ENCODE peak calls at places on chromosomes 12 and 14, in six cellular contexts. Y is NCI-H1105, T is skeletal muscle cell, S is fibroblast of the aortic adventitia, A is erythroblast, E is NCI-H460. I is an unnamed sample.

GRCh38 chr12:48977290-48978281 is 536 bp upstream of the WNT1 start:
- DNase-seq in Y (no peak), A (peak; percentile 66), E (peak; percentile 46), T (no peak), S (no peak), I (no peak)

GRCh38 chr14:52244328-52244727 is 23.2 kb upstream of the PTGDR start:
- DNase-seq in S (no peak), Y (no peak), A (no peak), T (no peak), E (no peak), I (no peak)

GRCh38 chr14:92578511-92578910 is 64.9 kb downstream of the RIN3 start:
- DNase-seq in A (no peak), S (peak; percentile 62), E (no peak), Y (no peak), T (no peak), I (no peak)

GRCh38 chr12:89357297-89357730 is 5.0 kb upstream of the DUSP6 start:
- DNase-seq in A (no peak), T (no peak), Y (no peak), S (no peak), E (no peak), I (no peak)

GRCh38 chr14:98707522-98707921 is 564.5 kb downstream of the BCL11B start:
- DNase-seq in E (no peak), Y (no peak), S (no peak), A (no peak), T (no peak), I (no peak)

GRCh38 chr14:30115756-30116155 is 188.1 kb upstream of the PRKD1 start:
- DNase-seq in E (no peak), S (no peak), A (no peak), Y (no peak), T (no peak), I (no peak)

GRCh38 chr14:102819176-102819628 is 42.0 kb downstream of the TRAF3 start:
- DNase-seq in Y (no peak), S (no peak), T (no peak), E (no peak), A (no peak), I (no peak)

GRCh38 chr14:104588066-104588857 is 8.7 kb downstream of the C14orf180 start:
- DNase-seq in Y (no peak), A (no peak), E (no peak), T (no peak), S (no peak), I (no peak)

GRCh38 chr14:81589381-81590065 is 55.9 kb upstream of the SEL1L start:
- DNase-seq in S (no peak), E (no peak), A (peak; percentile 5), Y (no peak), T (no peak), I (no peak)

GRCh38 chr12:15842106-15842505 is 40.1 kb upstream of the STRAP start:
- DNase-seq in T (peak; percentile 91), E (no peak), Y (no peak), S (peak; percentile 91), A (no peak), I (no peak)

GRCh38 chr14:98555440-98555839 is 716.6 kb downstream of the BCL11B start:
- DNase-seq in T (no peak), A (no peak), Y (no peak), S (no peak), E (no peak), I (no peak)

GRCh38 chr12:15050664-15051063 is 77.8 kb downstream of the PDE6H start:
- DNase-seq in T (no peak), Y (no peak), E (no peak), S (peak; percentile 16), A (no peak), I (no peak)

GRCh38 chr14:100393906-100394732 is 71.0 kb downstream of the SLC25A47 start:
- DNase-seq in Y (no peak), S (no peak), E (no peak), A (no peak), T (no peak), I (no peak)

GRCh38 chr14:54974773-54975414 is 52.0 kb downstream of the WDHD1 start:
- DNase-seq in S (no peak), Y (no peak), T (no peak), E (no peak), A (no peak), I (no peak)

GRCh38 chr14:104117341-104118005 is 20.9 kb upstream of the KIF26A start:
- DNase-seq in S (no peak), A (no peak), T (no peak), E (no peak), Y (no peak), I (no peak)

GRCh38 chr14:91956616-91957015 is 9.1 kb upstream of the FBLN5 start:
- DNase-seq in E (no peak), A (no peak), S (no peak), Y (no peak), T (no peak), I (no peak)

GRCh38 chr14:86124328-86124727 is 594.4 kb downstream of the FLRT2 start:
- DNase-seq in E (no peak), S (no peak), T (no peak), Y (no peak), A (no peak), I (no peak)

GRCh38 chr12:130860311-130860710 is 11.6 kb upstream of the RAN start:
- DNase-seq in T (no peak), S (no peak), E (no peak), A (no peak), Y (no peak), I (no peak)

GRCh38 chr14:66645716-66646115 is 137.8 kb downstream of the GPHN start:
- DNase-seq in A (no peak), Y (no peak), S (no peak), E (no peak), T (no peak), I (no peak)

GRCh38 chr14:60537663-60538062 is 28.7 kb downstream of the SIX6 start:
- DNase-seq in A (no peak), S (no peak), T (no peak), E (no peak), Y (no peak), I (no peak)

GRCh38 chr14:64405295-64405694 is 17.1 kb downstream of the MTHFD1 start:
- DNase-seq in A (no peak), Y (no peak), E (no peak), S (no peak), T (no peak), I (no peak)

GRCh38 chr12:75756112-75756511 is 244.7 kb upstream of the KRR1 start:
- DNase-seq in Y (no peak), S (no peak), T (no peak), E (no peak), A (no peak), I (no peak)

GRCh38 chr12:104347374-104348075 is 44.0 kb downstream of the EID3 start:
- DNase-seq in Y (no peak), A (no peak), T (no peak), S (peak; percentile 47), E (no peak), I (no peak)

GRCh38 chr12:132400011-132400641 is 70.7 kb upstream of the GALNT9 start:
- DNase-seq in Y (no peak), S (no peak), A (no peak), T (no peak), E (no peak), I (no peak)

GRCh38 chr12:120144215-120144614 is 27.7 kb upstream of the RAB35 start:
- DNase-seq in E (no peak), T (no peak), A (no peak), Y (no peak), S (no peak), I (no peak)

GRCh38 chr14:72075649-72076334 is 143.6 kb downstream of the RGS6 start:
- DNase-seq in A (no peak), S (no peak), E (no peak), T (no peak), Y (no peak), I (no peak)

GRCh38 chr14:21915814-21916213 is 242.2 kb upstream of the OR4E1 start:
- DNase-seq in Y (no peak), S (no peak), E (no peak), A (no peak), T (no peak), I (peak; percentile 56)

GRCh38 chr14:20934148-20934762 is 21.0 kb upstream of the RNASE2 start:
- DNase-seq in E (peak; percentile 4), A (peak; percentile 63), S (peak; percentile 8), Y (no peak), T (no peak), I (no peak)

GRCh38 chr12:52951640-52952039 is 2.7 kb downstream of the KRT18 start:
- DNase-seq in Y (no peak), A (no peak), E (no peak), S (no peak), T (no peak), I (no peak)

GRCh38 chr12:7015555-7016370 is 2.5 kb downstream of the LPCAT3 start:
- DNase-seq in Y (no peak), T (no peak), E (no peak), A (no peak), S (no peak), I (no peak)

I was measured in pulmonary artery endothelial cell.